ENCODE peak calls at places on chromosomes 5 and 9, in eight cellular contexts. One of them, this sample, is unnamed.
A peak's percentile ranks its signal among the peaks of the same experiment; 100 is the strongest.

GRCh38 chr9:114156658-114157421 is 1.5 kb downstream of the COL27A1 start:
- DNase-seq in NCI-H2081: no peak
- DNase-seq in CD8-positive, alpha-beta T cell: no peak
- DNase-seq in stimulated activated CD8-positive, alpha-beta memory T cell treated with anti-CD3 and anti-CD28 coated beads, Interleukin-15, amount 100 ng/mL, for 4 hours: peak; percentile 16
- DNase-seq in prostate gland: peak; percentile 38
- DNase-seq in stimulated activated naive CD8-positive, alpha-beta T cell treated with anti-CD3 and anti-CD28 coated beads, Interleukin-15, Interleukin-2, amounts not matched to agents 100 U/mL and 50 U/mL, for 24 hours: peak; percentile 33
- DNase-seq in sciatic nerve: peak; percentile 80
- DNase-seq in activated CD4-positive, alpha-beta T cell treated with anti-CD3 and anti-CD28 coated beads for 48 hours: peak; percentile 30
- DNase-seq in this sample: peak; percentile 68

GRCh38 chr5:68242743-68243142 is 27.2 kb downstream of the PIK3R1 start:
- DNase-seq in NCI-H2081: no peak
- DNase-seq in CD8-positive, alpha-beta T cell: no peak
- DNase-seq in stimulated activated CD8-positive, alpha-beta memory T cell treated with anti-CD3 and anti-CD28 coated beads, Interleukin-15, amount 100 ng/mL, for 4 hours: no peak
- DNase-seq in prostate gland: no peak
- DNase-seq in stimulated activated naive CD8-positive, alpha-beta T cell treated with anti-CD3 and anti-CD28 coated beads, Interleukin-15, Interleukin-2, amounts not matched to agents 100 U/mL and 50 U/mL, for 24 hours: no peak
- DNase-seq in sciatic nerve: no peak
- DNase-seq in activated CD4-positive, alpha-beta T cell treated with anti-CD3 and anti-CD28 coated beads for 48 hours: no peak
- DNase-seq in this sample: no peak

GRCh38 chr5:158725223-158725825 is 374.4 kb downstream of the EBF1 start:
- DNase-seq in NCI-H2081: no peak
- DNase-seq in CD8-positive, alpha-beta T cell: no peak
- DNase-seq in stimulated activated CD8-positive, alpha-beta memory T cell treated with anti-CD3 and anti-CD28 coated beads, Interleukin-15, amount 100 ng/mL, for 4 hours: no peak
- DNase-seq in prostate gland: no peak
- DNase-seq in stimulated activated naive CD8-positive, alpha-beta T cell treated with anti-CD3 and anti-CD28 coated beads, Interleukin-15, Interleukin-2, amounts not matched to agents 100 U/mL and 50 U/mL, for 24 hours: no peak
- DNase-seq in sciatic nerve: no peak
- DNase-seq in activated CD4-positive, alpha-beta T cell treated with anti-CD3 and anti-CD28 coated beads for 48 hours: no peak
- DNase-seq in this sample: no peak

GRCh38 chr5:111028865-111029264 is 42.6 kb upstream of the TSLP start:
- DNase-seq in NCI-H2081: no peak
- DNase-seq in CD8-positive, alpha-beta T cell: no peak
- DNase-seq in stimulated activated CD8-positive, alpha-beta memory T cell treated with anti-CD3 and anti-CD28 coated beads, Interleukin-15, amount 100 ng/mL, for 4 hours: no peak
- DNase-seq in prostate gland: no peak
- DNase-seq in stimulated activated naive CD8-positive, alpha-beta T cell treated with anti-CD3 and anti-CD28 coated beads, Interleukin-15, Interleukin-2, amounts not matched to agents 100 U/mL and 50 U/mL, for 24 hours: no peak
- DNase-seq in sciatic nerve: no peak
- DNase-seq in activated CD4-positive, alpha-beta T cell treated with anti-CD3 and anti-CD28 coated beads for 48 hours: no peak
- DNase-seq in this sample: no peak

GRCh38 chr5:172303996-172304335 is 20.4 kb upstream of the UBTD2 start:
- DNase-seq in NCI-H2081: no peak
- DNase-seq in CD8-positive, alpha-beta T cell: no peak
- DNase-seq in stimulated activated CD8-positive, alpha-beta memory T cell treated with anti-CD3 and anti-CD28 coated beads, Interleukin-15, amount 100 ng/mL, for 4 hours: no peak
- DNase-seq in prostate gland: no peak
- DNase-seq in stimulated activated naive CD8-positive, alpha-beta T cell treated with anti-CD3 and anti-CD28 coated beads, Interleukin-15, Interleukin-2, amounts not matched to agents 100 U/mL and 50 U/mL, for 24 hours: no peak
- DNase-seq in sciatic nerve: no peak
- DNase-seq in activated CD4-positive, alpha-beta T cell treated with anti-CD3 and anti-CD28 coated beads for 48 hours: no peak
- DNase-seq in this sample: no peak

GRCh38 chr9:36995927-36996471 is 38.1 kb downstream of the PAX5 start:
- DNase-seq in NCI-H2081: peak; percentile 28
- DNase-seq in CD8-positive, alpha-beta T cell: peak; percentile 51
- DNase-seq in stimulated activated CD8-positive, alpha-beta memory T cell treated with anti-CD3 and anti-CD28 coated beads, Interleukin-15, amount 100 ng/mL, for 4 hours: peak; percentile 5
- DNase-seq in prostate gland: peak; percentile 45
- DNase-seq in stimulated activated naive CD8-positive, alpha-beta T cell treated with anti-CD3 and anti-CD28 coated beads, Interleukin-15, Interleukin-2, amounts not matched to agents 100 U/mL and 50 U/mL, for 24 hours: peak; percentile 68
- DNase-seq in sciatic nerve: no peak
- DNase-seq in activated CD4-positive, alpha-beta T cell treated with anti-CD3 and anti-CD28 coated beads for 48 hours: peak; percentile 71
- DNase-seq in this sample: peak; percentile 89

GRCh38 chr9:71628247-71628646 is 140.1 kb downstream of the CEMIP2 start:
- DNase-seq in NCI-H2081: no peak
- DNase-seq in CD8-positive, alpha-beta T cell: no peak
- DNase-seq in stimulated activated CD8-positive, alpha-beta memory T cell treated with anti-CD3 and anti-CD28 coated beads, Interleukin-15, amount 100 ng/mL, for 4 hours: no peak
- DNase-seq in prostate gland: no peak
- DNase-seq in stimulated activated naive CD8-positive, alpha-beta T cell treated with anti-CD3 and anti-CD28 coated beads, Interleukin-15, Interleukin-2, amounts not matched to agents 100 U/mL and 50 U/mL, for 24 hours: no peak
- DNase-seq in sciatic nerve: no peak
- DNase-seq in activated CD4-positive, alpha-beta T cell treated with anti-CD3 and anti-CD28 coated beads for 48 hours: no peak
- DNase-seq in this sample: no peak

GRCh38 chr9:72228282-72228681 is 79.0 kb downstream of the GDA start:
- DNase-seq in NCI-H2081: no peak
- DNase-seq in CD8-positive, alpha-beta T cell: no peak
- DNase-seq in stimulated activated CD8-positive, alpha-beta memory T cell treated with anti-CD3 and anti-CD28 coated beads, Interleukin-15, amount 100 ng/mL, for 4 hours: no peak
- DNase-seq in prostate gland: no peak
- DNase-seq in stimulated activated naive CD8-positive, alpha-beta T cell treated with anti-CD3 and anti-CD28 coated beads, Interleukin-15, Interleukin-2, amounts not matched to agents 100 U/mL and 50 U/mL, for 24 hours: no peak
- DNase-seq in sciatic nerve: no peak
- DNase-seq in activated CD4-positive, alpha-beta T cell treated with anti-CD3 and anti-CD28 coated beads for 48 hours: no peak
- DNase-seq in this sample: no peak

GRCh38 chr5:40381676-40382363 is 297.9 kb upstream of the PTGER4 start:
- DNase-seq in NCI-H2081: no peak
- DNase-seq in CD8-positive, alpha-beta T cell: no peak
- DNase-seq in stimulated activated CD8-positive, alpha-beta memory T cell treated with anti-CD3 and anti-CD28 coated beads, Interleukin-15, amount 100 ng/mL, for 4 hours: no peak
- DNase-seq in prostate gland: no peak
- DNase-seq in stimulated activated naive CD8-positive, alpha-beta T cell treated with anti-CD3 and anti-CD28 coated beads, Interleukin-15, Interleukin-2, amounts not matched to agents 100 U/mL and 50 U/mL, for 24 hours: no peak
- DNase-seq in sciatic nerve: no peak
- DNase-seq in activated CD4-positive, alpha-beta T cell treated with anti-CD3 and anti-CD28 coated beads for 48 hours: no peak
- DNase-seq in this sample: no peak

GRCh38 chr9:81132796-81133195 is 556.6 kb downstream of the TLE1 start:
- DNase-seq in NCI-H2081: no peak
- DNase-seq in CD8-positive, alpha-beta T cell: no peak
- DNase-seq in stimulated activated CD8-positive, alpha-beta memory T cell treated with anti-CD3 and anti-CD28 coated beads, Interleukin-15, amount 100 ng/mL, for 4 hours: no peak
- DNase-seq in prostate gland: no peak
- DNase-seq in stimulated activated naive CD8-positive, alpha-beta T cell treated with anti-CD3 and anti-CD28 coated beads, Interleukin-15, Interleukin-2, amounts not matched to agents 100 U/mL and 50 U/mL, for 24 hours: no peak
- DNase-seq in sciatic nerve: no peak
- DNase-seq in activated CD4-positive, alpha-beta T cell treated with anti-CD3 and anti-CD28 coated beads for 48 hours: no peak
- DNase-seq in this sample: no peak

GRCh38 chr5:71748360-71748759 is 29.3 kb downstream of the CARTPT start:
- DNase-seq in NCI-H2081: peak; percentile 28
- DNase-seq in CD8-positive, alpha-beta T cell: no peak
- DNase-seq in stimulated activated CD8-positive, alpha-beta memory T cell treated with anti-CD3 and anti-CD28 coated beads, Interleukin-15, amount 100 ng/mL, for 4 hours: no peak
- DNase-seq in prostate gland: peak; percentile 94
- DNase-seq in stimulated activated naive CD8-positive, alpha-beta T cell treated with anti-CD3 and anti-CD28 coated beads, Interleukin-15, Interleukin-2, amounts not matched to agents 100 U/mL and 50 U/mL, for 24 hours: no peak
- DNase-seq in sciatic nerve: no peak
- DNase-seq in activated CD4-positive, alpha-beta T cell treated with anti-CD3 and anti-CD28 coated beads for 48 hours: no peak
- DNase-seq in this sample: no peak

GRCh38 chr9:130893250-130894101 is 3.1 kb downstream of the QRFP start:
- DNase-seq in NCI-H2081: no peak
- DNase-seq in CD8-positive, alpha-beta T cell: no peak
- DNase-seq in stimulated activated CD8-positive, alpha-beta memory T cell treated with anti-CD3 and anti-CD28 coated beads, Interleukin-15, amount 100 ng/mL, for 4 hours: no peak
- DNase-seq in prostate gland: peak; percentile 91
- DNase-seq in stimulated activated naive CD8-positive, alpha-beta T cell treated with anti-CD3 and anti-CD28 coated beads, Interleukin-15, Interleukin-2, amounts not matched to agents 100 U/mL and 50 U/mL, for 24 hours: no peak
- DNase-seq in sciatic nerve: peak; percentile 75
- DNase-seq in activated CD4-positive, alpha-beta T cell treated with anti-CD3 and anti-CD28 coated beads for 48 hours: no peak
- DNase-seq in this sample: peak; percentile 78

GRCh38 chr5:11180890-11181289 is 419.9 kb upstream of the DAP start:
- DNase-seq in NCI-H2081: no peak
- DNase-seq in CD8-positive, alpha-beta T cell: no peak
- DNase-seq in stimulated activated CD8-positive, alpha-beta memory T cell treated with anti-CD3 and anti-CD28 coated beads, Interleukin-15, amount 100 ng/mL, for 4 hours: no peak
- DNase-seq in prostate gland: no peak
- DNase-seq in stimulated activated naive CD8-positive, alpha-beta T cell treated with anti-CD3 and anti-CD28 coated beads, Interleukin-15, Interleukin-2, amounts not matched to agents 100 U/mL and 50 U/mL, for 24 hours: no peak
- DNase-seq in sciatic nerve: no peak
- DNase-seq in activated CD4-positive, alpha-beta T cell treated with anti-CD3 and anti-CD28 coated beads for 48 hours: no peak
- DNase-seq in this sample: no peak

GRCh38 chr5:54656261-54656728 is 138.7 kb downstream of the SNX18 start:
- DNase-seq in NCI-H2081: no peak
- DNase-seq in CD8-positive, alpha-beta T cell: no peak
- DNase-seq in stimulated activated CD8-positive, alpha-beta memory T cell treated with anti-CD3 and anti-CD28 coated beads, Interleukin-15, amount 100 ng/mL, for 4 hours: no peak
- DNase-seq in prostate gland: no peak
- DNase-seq in stimulated activated naive CD8-positive, alpha-beta T cell treated with anti-CD3 and anti-CD28 coated beads, Interleukin-15, Interleukin-2, amounts not matched to agents 100 U/mL and 50 U/mL, for 24 hours: no peak
- DNase-seq in sciatic nerve: no peak
- DNase-seq in activated CD4-positive, alpha-beta T cell treated with anti-CD3 and anti-CD28 coated beads for 48 hours: no peak
- DNase-seq in this sample: no peak

This sample was measured in neural progenitor cell.